ENCODE peak calls at places on chromosome 16, in five cellular contexts. Z, O, E, J and T are unnamed samples.

GRCh38 chr16:83689385-83689831 is 118.4 kb upstream of the HSBP1 start:
- DNase-seq in Z (peak; percentile 38), O (peak; percentile 42), E (no peak), J (peak; percentile 84), T (peak; percentile 85)

GRCh38 chr16:77191259-77191969 is 424 bp downstream of the MON1B start:
- DNase-seq in Z (no peak), O (no peak), E (peak; percentile 93), J (no peak), T (no peak)

GRCh38 chr16:62256406-62256805 is 220.2 kb upstream of the CDH8 start:
- DNase-seq in Z (peak; percentile 67), O (no peak), E (no peak), J (no peak), T (no peak)

GRCh38 chr16:85819245-85819644 is 19.8 kb downstream of the COX4I1 start:
- DNase-seq in Z (peak; percentile 97), O (peak; percentile 69), E (peak; percentile 93), J (peak; percentile 52), T (peak; percentile 69)

GRCh38 chr16:4911831-4912422 is 25.0 kb downstream of the PPL start:
- DNase-seq in Z (no peak), O (no peak), E (no peak), J (peak; percentile 14), T (no peak)

GRCh38 chr16:8866118-8866883 is 2.5 kb downstream of the CARHSP1 start:
- DNase-seq in Z (peak; percentile 97), O (no peak), E (no peak), J (no peak), T (no peak)

GRCh38 chr16:75288181-75288580 is 36.8 kb upstream of the BCAR1 start:
- DNase-seq in Z (no peak), O (no peak), E (no peak), J (no peak), T (no peak)

GRCh38 chr16:53502331-53503269 is at the start of gene AKTIP:
- DNase-seq in Z (peak; percentile 74), O (no peak), E (no peak), J (no peak), T (no peak)

GRCh38 chr16:73172621-73173312 is 124.8 kb upstream of the ZFHX3 start:
- DNase-seq in Z (peak; percentile 70), O (peak; percentile 62), E (no peak), J (peak; percentile 97), T (peak; percentile 99)
- H3K4me3 ChIP-seq in Z (no peak overlapping the region), O (no peak overlapping the region), E (no peak overlapping the region), J (peak overlapping the region; percentile 33), T (no peak overlapping the region)

DNA sequence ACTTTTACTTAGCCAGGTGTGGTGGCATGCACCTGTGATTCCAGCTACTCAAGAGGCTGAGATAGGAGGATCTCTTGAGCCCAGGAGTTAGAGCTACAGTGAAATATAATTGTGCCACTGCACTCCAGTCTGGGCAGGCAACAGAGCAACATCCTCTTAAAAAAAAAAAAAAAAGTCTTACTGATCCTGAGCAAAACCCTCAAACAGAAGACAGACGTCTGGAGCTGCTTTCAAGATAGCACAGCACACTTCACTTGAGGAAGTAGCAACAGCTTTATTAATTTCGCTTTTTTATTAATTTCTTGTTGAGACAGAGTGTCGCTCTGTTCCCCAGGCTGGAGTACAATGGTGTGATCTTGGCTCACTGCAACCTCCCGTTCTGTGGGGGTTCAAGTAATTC is 10.2 kb upstream of the GGA2 start:
- DNase-seq in Z (no peak), O (no peak), E (no peak), J (no peak), T (no peak)
- TF ChIP-seq CTCF in Z (no peak), O (no peak), E (no peak), J (no peak), T (no peak)

GRCh38 chr16:21160276-21160675 is 1.8 kb downstream of the LDAF1 start:
- DNase-seq in Z (no peak), O (no peak), E (no peak), J (no peak), T (no peak)

GRCh38 chr16:21156767-21157467 is 1.6 kb upstream of the LDAF1 start:
- DNase-seq in Z (peak; percentile 86), O (peak; percentile 43), E (no peak), J (peak; percentile 65), T (peak; percentile 56)

GRCh38 chr16:21158208-21159110 is at the start of gene LDAF1:
- DNase-seq in Z (peak; percentile 96), O (peak; percentile 80), E (peak; percentile 97), J (peak; percentile 76), T (no peak)

GRCh38 chr16:21159281-21159951 is 942 bp downstream of the LDAF1 start:
- DNase-seq in Z (peak; percentile 89), O (peak; percentile 49), E (peak; percentile 84), J (no peak), T (no peak)

GRCh38 chr16:21157632-21158031 is 842 bp upstream of the LDAF1 start:
- DNase-seq in Z (no peak), O (no peak), E (no peak), J (no peak), T (no peak)
- H3K4me3 ChIP-seq in Z (no peak overlapping the region), O (no peak overlapping the region), E (no peak overlapping the region), J (no peak overlapping the region), T (no peak overlapping the region)

GRCh38 chr16:49918257-49918656 is 62.3 kb upstream of the ZNF423 start:
- DNase-seq in Z (peak; percentile 51), O (no peak), E (no peak), J (no peak), T (no peak)
- TF ChIP-seq CTCF in Z (peak; percentile 56), O (no peak), E (no peak), J (no peak), T (no peak)

DNA sequence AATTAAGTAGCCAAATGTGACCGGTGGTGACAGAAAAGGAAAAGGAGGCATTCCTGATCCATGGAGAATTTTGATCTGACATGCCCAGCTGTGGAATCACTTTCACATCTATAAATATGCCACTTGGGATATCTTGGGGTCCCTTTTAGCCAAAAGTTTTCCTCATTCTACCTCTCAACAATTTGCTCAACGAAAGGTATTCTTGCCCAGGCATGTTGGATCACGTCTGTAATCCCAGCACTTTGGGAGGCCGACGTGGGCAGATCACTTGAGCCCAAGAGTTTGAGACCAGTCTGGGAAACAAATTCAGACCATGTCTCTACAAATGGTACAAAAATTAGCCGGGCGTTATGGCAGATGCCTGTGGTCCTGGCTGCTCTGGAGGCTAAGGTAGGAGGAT is 24.3 kb downstream of the LITAF start:
- DNase-seq in Z (no peak), O (no peak), E (no peak), J (no peak), T (no peak)
- H3K4me3 ChIP-seq in Z (no peak overlapping the region), O (no peak overlapping the region), E (no peak overlapping the region), J (no peak overlapping the region), T (no peak overlapping the region)

GRCh38 chr16:31334934-31335333 is 20.0 kb upstream of the ITGAX start:
- DNase-seq in Z (no peak), O (no peak), E (no peak), J (no peak), T (no peak)

GRCh38 chr16:31332544-31332943 is 22.4 kb upstream of the ITGAX start:
- DNase-seq in Z (no peak), O (no peak), E (no peak), J (no peak), T (no peak)

GRCh38 chr16:31335431-31335830 is 19.5 kb upstream of the ITGAX start:
- DNase-seq in Z (no peak), O (no peak), E (no peak), J (no peak), T (no peak)

GRCh38 chr16:31331807-31332301 is 23.1 kb upstream of the ITGAX start:
- DNase-seq in Z (no peak), O (no peak), E (no peak), J (no peak), T (no peak)

DNA sequence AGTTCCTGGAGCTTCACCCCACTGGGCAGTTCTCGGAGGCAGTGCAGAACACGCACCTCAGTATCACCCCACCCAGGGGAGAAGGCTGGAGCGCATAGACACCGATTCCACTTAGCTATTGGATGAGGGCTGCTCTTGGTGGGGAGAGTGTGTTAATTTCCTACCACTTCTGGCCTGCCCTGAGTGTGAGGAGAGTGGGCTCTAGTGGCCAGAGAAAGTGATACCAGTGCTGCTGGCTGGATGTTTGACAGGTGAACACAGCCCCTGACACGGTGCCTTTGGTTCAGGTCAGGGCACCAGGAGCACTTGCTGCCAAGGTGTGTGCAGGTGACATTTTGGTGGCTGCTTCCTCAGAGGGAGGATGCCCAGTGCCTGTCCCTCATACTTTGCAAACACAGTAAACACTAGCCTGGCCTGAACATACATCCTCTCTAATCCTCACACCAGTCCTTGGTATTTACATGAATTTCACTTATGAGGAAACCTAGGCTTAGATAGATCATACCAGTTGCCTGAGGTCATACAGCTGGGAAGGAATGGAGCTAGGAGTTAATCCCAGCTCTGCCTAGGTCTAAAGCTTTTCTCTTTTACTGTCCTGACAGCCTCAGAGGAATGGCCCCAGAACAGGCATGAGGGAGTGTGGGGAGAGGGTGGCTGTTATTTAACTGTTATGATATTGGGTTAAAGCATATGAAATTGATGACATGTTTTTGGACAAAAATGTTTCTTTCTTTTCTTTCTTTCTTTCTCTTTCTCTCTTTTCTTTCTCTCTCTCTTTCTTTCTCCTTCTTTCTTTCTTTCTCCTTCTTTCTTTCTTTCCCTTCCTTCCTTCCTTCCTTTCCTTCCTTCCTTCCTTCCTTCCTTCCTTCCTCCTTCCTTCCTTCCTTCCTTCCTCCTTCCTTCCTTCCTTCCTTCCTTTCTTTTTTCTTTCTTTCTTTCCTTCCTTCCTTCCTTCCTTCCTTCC is 21.0 kb upstream of the ITGAX start:
- DNase-seq in Z (peak; percentile 71), O (no peak), E (no peak), J (peak; percentile 4), T (no peak)
- TF ChIP-seq CTCF in Z (peak; percentile 83), O (no peak), E (peak; percentile 42), J (no peak), T (peak; percentile 25)

DNA sequence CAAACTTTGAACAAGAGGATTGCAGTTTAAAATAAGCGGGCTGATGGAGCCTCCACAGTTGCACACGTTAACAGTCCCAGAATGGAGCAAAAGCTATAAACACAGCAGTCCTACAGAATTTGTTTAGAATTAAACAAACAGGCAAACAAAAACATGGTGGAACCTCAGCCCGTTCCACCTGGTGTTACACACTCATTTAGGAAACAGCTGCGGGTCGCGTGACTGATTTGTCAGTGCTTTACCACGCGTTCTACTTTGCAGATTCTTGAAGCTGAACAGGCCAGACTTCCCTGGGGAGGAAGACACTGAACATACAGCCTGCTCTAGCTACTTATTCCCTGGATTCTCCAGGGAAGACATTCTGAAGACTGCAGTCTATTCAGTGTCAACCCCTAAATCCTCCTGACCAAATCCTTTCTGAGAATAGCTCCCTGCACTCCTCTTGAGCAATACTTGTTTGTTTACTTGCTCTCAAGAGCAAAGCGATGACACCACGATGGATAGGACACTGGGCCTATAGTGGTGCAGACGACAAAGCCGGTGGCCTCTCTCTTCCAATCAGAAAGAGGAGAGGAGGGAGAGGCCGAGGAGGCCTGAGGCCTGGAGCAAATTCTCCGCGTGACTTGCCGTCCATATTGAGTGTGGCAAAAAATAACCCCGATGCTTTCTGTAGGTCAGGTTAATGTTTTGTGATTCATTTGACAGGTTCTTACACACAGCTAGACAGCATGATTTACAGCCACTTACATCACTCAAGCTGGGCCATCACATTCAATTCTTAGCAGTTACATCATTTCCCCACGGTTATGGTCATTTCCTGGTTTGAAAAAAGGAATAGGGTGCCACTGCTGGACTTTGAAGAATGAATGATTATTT is 4.0 kb upstream of the MAP1LC3B start:
- DNase-seq in Z (peak; percentile 99), O (peak; percentile 97), E (peak; percentile 94), J (peak; percentile 99), T (peak; percentile 96)
- H3K4me3 ChIP-seq in Z (peak overlapping the region; percentile 8), O (no peak overlapping the region), E (no peak overlapping the region), J (no peak overlapping the region), T (peak overlapping the region; percentile 11)